ENCODE peak calls at places on chromosomes 11 and 22, in seven cellular contexts. T is DND-41, J is fibroblast of lung, D is NT2/D1, E is mesenchymal stem cell, W is kidney, X is IMR-90. F is an unnamed sample.

GRCh38 chr22:37401401-37401859 is 25.8 kb downstream of the ELFN2 start:
- DNase-seq in W (peak; percentile 93), J (peak; percentile 62), D (no peak), X (peak; percentile 23), T (no peak), E (no peak), F (no peak)

GRCh38 chr11:827146-827860 is 416 bp upstream of the CRACR2B start:
- DNase-seq in T (no peak), E (no peak), X (no peak), D (no peak), W (no peak), J (no peak), F (peak; percentile 89)

GRCh38 chr11:44625759-44626523 is 60.5 kb downstream of the CD82 start:
- DNase-seq in X (no peak), W (no peak), E (no peak), D (no peak), J (no peak), T (peak; percentile 5), F (peak; percentile 41)

GRCh38 chr22:37623075-37624016 is 14.7 kb downstream of the GGA1 start:
- DNase-seq in D (no peak), X (peak; percentile 43), E (peak; percentile 68), T (peak; percentile 81), W (no peak), J (no peak), F (peak; percentile 94)

GRCh38 chr11:31437742-31438435 is 68.2 kb downstream of the DNAJC24 start:
- DNase-seq in X (peak; percentile 84), E (peak; percentile 38), T (peak; percentile 8), D (no peak), W (no peak), J (peak; percentile 83), F (no peak)

GRCh38 chr11:70145841-70146240 is 57.3 kb upstream of the FADD start:
- DNase-seq in E (no peak), J (no peak), T (no peak), D (no peak), W (no peak), X (no peak), F (no peak)

GRCh38 chr11:78438298-78438975 is 20.8 kb upstream of the GAB2 start:
- DNase-seq in J (no peak), E (no peak), T (no peak), X (no peak), D (no peak), W (no peak), F (no peak)

GRCh38 chr22:46046299-46046685 is 69.3 kb upstream of the WNT7B start:
- DNase-seq in T (no peak), W (peak; percentile 43), J (no peak), E (no peak), X (no peak), D (no peak), F (no peak)

GRCh38 chr11:12410006-12410728 is 32.8 kb downstream of the PARVA start:
- DNase-seq in E (peak; percentile 73), D (no peak), J (peak; percentile 68), W (peak; percentile 66), T (no peak), X (peak; percentile 51), F (peak; percentile 74)

GRCh38 chr11:94681140-94681539 is 87.0 kb upstream of the AMOTL1 start:
- DNase-seq in J (no peak), W (no peak), D (no peak), T (no peak), X (no peak), E (no peak), F (no peak)

GRCh38 chr11:69203901-69204245 is 48.1 kb downstream of the SMIM38 start:
- DNase-seq in X (no peak), D (no peak), J (no peak), T (no peak), E (no peak), W (no peak), F (peak; percentile 26)

GRCh38 chr22:29138556-29138955 is 65.7 kb downstream of the KREMEN1 start:
- DNase-seq in T (no peak), E (no peak), W (peak; percentile 67), X (no peak), J (no peak), D (no peak), F (no peak)

GRCh38 chr22:28978158-28978557 is 83.5 kb downstream of the C22orf31 start:
- DNase-seq in W (no peak), E (peak; percentile 36), X (peak; percentile 54), J (peak; percentile 75), T (no peak), D (no peak), F (no peak)

GRCh38 chr11:71580057-71581003 is 2.3 kb downstream of the KRTAP5-11 start:
- DNase-seq in J (peak; percentile 64), D (peak; percentile 18), W (no peak), E (peak; percentile 52), X (peak; percentile 72), T (peak; percentile 46), F (peak; percentile 84)

GRCh38 chr11:74749127-74749964 is 697 bp downstream of the RNF169 start:
- DNase-seq in W (peak; percentile 79), E (peak; percentile 49), D (no peak), T (peak; percentile 71), J (peak; percentile 53), X (peak; percentile 29), F (peak; percentile 83)

GRCh38 chr11:66421492-66422205 is 814 bp downstream of the NPAS4 start:
- DNase-seq in D (peak; percentile 88), T (peak; percentile 89), J (peak; percentile 82), X (peak; percentile 87), W (peak; percentile 96), E (peak; percentile 86), F (peak; percentile 97)

GRCh38 chr22:29994027-29994715 is 86.1 kb upstream of the HORMAD2 start:
- DNase-seq in E (peak; percentile 74), D (no peak), X (peak; percentile 89), J (peak; percentile 95), T (no peak), W (no peak), F (no peak)

GRCh38 chr22:22702159-22702873 is 57.9 kb downstream of the GGTLC2 start:
- DNase-seq in X (no peak), E (no peak), T (no peak), W (no peak), D (no peak), J (no peak), F (peak; percentile 79)

GRCh38 chr11:66015094-66015881 is 3.5 kb downstream of the CST6 start:
- DNase-seq in X (no peak), T (no peak), E (no peak), W (peak; percentile 81), D (no peak), J (peak; percentile 48), F (no peak)

GRCh38 chr11:23288001-23288783 is 427.9 kb upstream of the CCDC179 start:
- DNase-seq in T (no peak), E (peak; percentile 58), W (no peak), J (peak; percentile 84), X (peak; percentile 94), D (no peak), F (no peak)

GRCh38 chr11:406796-407650 is 7.8 kb downstream of the SIGIRR start:
- DNase-seq in W (peak; percentile 96), J (peak; percentile 71), X (peak; percentile 65), D (peak; percentile 58), E (peak; percentile 72), T (peak; percentile 97), F (peak; percentile 96)

GRCh38 chr22:41917375-41917905 is 2.6 kb upstream of the SHISA8 start:
- DNase-seq in J (no peak), W (no peak), E (no peak), T (no peak), D (no peak), X (no peak), F (no peak)
- H3K9ac ChIP-seq in J (no peak overlapping the region), W (no peak overlapping the region), E (no peak overlapping the region), T (no peak overlapping the region), D (no peak overlapping the region), X (no peak overlapping the region), F (no peak overlapping the region)

DNA sequence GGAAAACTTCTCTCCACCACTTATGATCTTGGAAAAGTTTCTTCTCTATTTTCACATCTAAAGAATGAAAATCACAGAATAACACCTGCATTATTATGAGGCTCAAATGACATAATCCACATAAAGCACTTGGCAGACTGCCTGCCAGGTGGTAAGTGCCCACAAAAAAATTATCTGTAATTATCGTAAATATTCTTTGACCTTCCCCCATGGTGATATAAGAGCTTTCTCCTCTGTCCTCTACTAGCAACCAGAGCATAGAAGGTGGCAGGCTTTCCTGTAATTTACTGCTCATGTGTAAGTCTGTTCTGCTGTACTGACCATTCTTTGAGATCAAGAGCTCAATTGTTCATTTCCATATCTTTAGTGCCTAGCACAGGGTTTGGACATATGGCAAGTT is 51.7 kb upstream of the EED start:
- DNase-seq in E (no peak), T (no peak), D (no peak), W (no peak), J (no peak), X (no peak), F (no peak)
- H3K4me3 ChIP-seq in E (no peak overlapping the region), T (no peak overlapping the region), D (no peak overlapping the region), W (no peak overlapping the region), J (no peak overlapping the region), X (no peak overlapping the region), F (no peak overlapping the region)

GRCh38 chr11:62559204-62559603 is 12.6 kb upstream of the AHNAK start:
- DNase-seq in W (no peak), D (no peak), T (no peak), J (no peak), E (no peak), X (no peak), F (no peak)
- H3K4me1 ChIP-seq in W (peaks cover 27% of the 10 kb centered on the region), D (peaks cover 47% of the 10 kb centered on the region), T (peaks cover 81% of the 10 kb centered on the region), J (peaks cover 41% of the 10 kb centered on the region), E (peaks cover 48% of the 10 kb centered on the region), X (peaks cover 27% of the 10 kb centered on the region), F (peaks cover 23% of the 10 kb centered on the region)

DNA sequence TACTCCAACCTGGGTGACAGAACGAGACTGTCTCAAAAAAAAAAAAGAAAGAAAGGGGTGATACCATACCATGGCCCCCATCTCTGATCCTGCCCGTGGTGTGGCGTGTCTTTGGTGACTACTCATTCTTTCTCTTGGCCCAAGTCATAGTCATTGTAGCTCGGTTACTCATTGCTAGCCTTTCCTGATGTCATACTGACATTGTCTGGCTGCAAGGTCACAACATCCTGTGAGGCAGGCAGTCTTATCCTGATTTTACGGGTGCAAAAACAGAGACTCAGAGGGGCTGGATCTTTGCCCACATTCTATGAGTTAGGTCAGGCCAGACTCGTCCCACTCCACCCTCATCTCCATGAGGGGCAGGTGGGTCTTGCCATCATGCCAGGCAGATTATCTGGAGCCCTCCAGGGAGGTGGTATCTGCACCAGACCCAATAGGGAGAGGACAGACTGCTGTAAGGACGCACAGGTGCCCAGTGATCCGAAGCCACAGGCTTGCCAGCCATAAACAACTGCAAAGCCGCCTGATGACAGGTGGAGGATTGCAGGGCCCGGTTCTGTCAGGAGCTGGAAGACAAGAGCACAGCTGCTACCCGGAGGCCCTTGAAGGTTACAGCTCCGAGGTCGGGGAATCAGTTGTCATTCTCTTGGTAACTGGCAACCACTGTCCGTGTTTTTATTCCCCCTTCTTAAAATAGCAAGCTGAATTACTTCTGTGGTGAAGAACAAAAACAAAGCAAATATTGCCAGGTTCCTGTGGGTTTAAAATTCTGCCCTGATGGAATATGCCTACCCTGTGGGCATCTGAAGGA is 13.8 kb downstream of the TOM1 start:
- DNase-seq in D (no peak), X (peak; percentile 96), J (peak; percentile 96), W (no peak), E (peak; percentile 81), T (no peak), F (no peak)
- H3K9ac ChIP-seq in D (no peak overlapping the region), X (no peak overlapping the region), J (no peak overlapping the region), W (no peak overlapping the region), E (peak overlapping the region; percentile 45), T (no peak overlapping the region), F (no peak overlapping the region)

DNA sequence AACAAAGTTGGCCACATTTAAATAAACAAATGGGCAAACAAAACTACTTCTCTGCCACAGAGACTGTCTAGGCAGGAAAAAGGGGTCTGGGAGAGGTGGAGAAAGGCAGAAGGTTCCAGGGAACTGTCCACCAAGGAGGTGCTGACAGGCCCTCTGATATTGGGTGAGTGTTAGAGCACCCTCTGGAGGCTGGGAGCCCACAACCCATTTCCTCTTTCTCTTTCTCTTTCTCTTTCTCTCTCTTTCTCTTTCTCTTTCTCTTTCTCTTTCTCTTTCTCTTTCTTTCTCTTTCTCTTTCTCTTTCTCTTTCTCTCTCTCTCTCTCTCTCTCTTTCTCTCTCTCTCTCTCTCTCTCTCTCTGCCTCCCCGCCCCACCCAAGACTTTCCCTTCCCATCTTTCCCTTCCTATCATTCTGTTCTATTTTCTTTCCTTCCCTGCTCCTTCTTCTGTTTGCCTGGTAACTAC is 912.8 kb downstream of the DLG2 start:
- DNase-seq in W (no peak), J (peak; percentile 41), T (peak; percentile 86), X (peak; percentile 6), D (peak; percentile 66), E (peak; percentile 66), F (peak; percentile 93)
- H3K4me3 ChIP-seq in W (no peak overlapping the region), J (no peak overlapping the region), T (peak overlapping the region; percentile 20), X (no peak overlapping the region), D (no peak overlapping the region), E (no peak overlapping the region), F (no peak overlapping the region)

F was measured in endodermal cell.